ENCODE peak calls at places on chromosomes 4 and X, in nine cellular contexts. A is A549, C is GM12878, Z is H1, D is stomach, J is GM12891, E is uterus, O is suprapubic skin, S is esophagus squamous epithelium. R is an unnamed sample.

GRCh38 chr4:4269856-4270255 is 20.1 kb downstream of the LYAR start:
- DNase-seq in Z (no peak), J (no peak), O (no peak), A (no peak), S (no peak), D (no peak), E (no peak), C (no peak), R (no peak)

GRCh38 chr4:65538571-65538970 is 131.7 kb downstream of the EPHA5 start:
- DNase-seq in D (no peak), J (no peak), A (peak; percentile 12), C (no peak), S (no peak), Z (no peak), E (no peak), O (no peak), R (no peak)

GRCh38 chr4:15378055-15378454 is 49.8 kb upstream of the C1QTNF7 start:
- DNase-seq in C (no peak), Z (no peak), O (no peak), A (no peak), S (no peak), E (no peak), D (no peak), J (no peak), R (no peak)

GRCh38 chrX:50812995-50813842 is 775 bp downstream of the SHROOM4 start:
- DNase-seq in A (peak; percentile 13), J (no peak), D (peak; percentile 27), Z (no peak), S (no peak), C (no peak), O (no peak), E (peak; percentile 14), R (peak; percentile 10)

GRCh38 chr4:149801416-149801815 is 14.2 kb downstream of the IQCM start:
- DNase-seq in S (no peak), D (no peak), E (no peak), C (no peak), Z (no peak), J (no peak), A (no peak), O (no peak), R (no peak)

GRCh38 chr4:140256335-140256734 is 102.4 kb upstream of the MAML3 start:
- DNase-seq in E (no peak), A (peak; percentile 65), J (no peak), O (no peak), Z (no peak), D (no peak), S (no peak), C (no peak), R (no peak)

GRCh38 chr4:43251760-43252317 is 359.3 kb downstream of the GRXCR1 start:
- DNase-seq in Z (no peak), C (no peak), E (no peak), D (no peak), S (no peak), J (no peak), A (no peak), O (no peak), R (no peak)

GRCh38 chr4:180664766-180665368 is 1578.3 kb upstream of the TENM3 start:
- DNase-seq in D (peak; percentile 66), E (peak; percentile 48), Z (peak; percentile 17), A (peak; percentile 81), J (peak; percentile 21), C (peak; percentile 25), S (no peak), O (no peak), R (peak; percentile 71)

GRCh38 chr4:6542951-6543350 is 32.0 kb upstream of the MAN2B2 start:
- DNase-seq in A (no peak), D (no peak), Z (no peak), S (no peak), O (no peak), E (no peak), C (no peak), J (no peak), R (no peak)

GRCh38 chr4:184347251-184348239 is 126.8 kb downstream of the IRF2 start:
- DNase-seq in C (peak; percentile 97), D (peak; percentile 80), A (peak; percentile 13), J (no peak), Z (no peak), S (no peak), E (no peak), O (no peak), R (peak; percentile 63)

GRCh38 chr4:149914521-149915115 is 99.0 kb upstream of the IQCM start:
- DNase-seq in J (peak; percentile 24), Z (no peak), A (peak; percentile 57), O (no peak), E (peak; percentile 15), S (no peak), D (no peak), C (no peak), R (no peak)

GRCh38 chr4:163790231-163790630 is 295.7 kb downstream of the TMA16 start:
- DNase-seq in D (no peak), C (no peak), O (no peak), S (no peak), E (no peak), Z (no peak), A (no peak), J (no peak), R (no peak)

GRCh38 chr4:124980276-124980752 is 267.8 kb upstream of the ANKRD50 start:
- DNase-seq in E (no peak), C (no peak), S (no peak), Z (no peak), D (no peak), O (no peak), J (no peak), A (no peak), R (no peak)

GRCh38 chrX:13377537-13377936 is 57.7 kb upstream of the ATXN3L start:
- DNase-seq in Z (no peak), C (no peak), J (no peak), O (no peak), D (no peak), A (no peak), S (no peak), E (peak; percentile 62), R (no peak)

GRCh38 chr4:163419074-163419473 is 54.5 kb downstream of the TKTL2 start:
- DNase-seq in J (no peak), D (no peak), O (no peak), S (no peak), Z (no peak), A (no peak), C (no peak), E (no peak), R (no peak)

GRCh38 chrX:71183341-71183740 is 38.7 kb downstream of the NLGN3 start:
- DNase-seq in D (no peak), E (no peak), O (no peak), Z (no peak), J (no peak), S (no peak), A (no peak), C (no peak), R (no peak)

GRCh38 chr4:115110191-115111166 is 2.9 kb downstream of the NDST4 start:
- DNase-seq in C (no peak), S (no peak), O (no peak), J (no peak), Z (no peak), E (no peak), D (no peak), A (no peak), R (no peak)

GRCh38 chrX:9848718-9849481 is 62.7 kb downstream of the SHROOM2 start:
- DNase-seq in D (no peak), E (no peak), J (no peak), A (no peak), C (no peak), S (no peak), Z (no peak), O (no peak), R (no peak)

GRCh38 chr4:41476310-41476709 is 61.6 kb upstream of the LIMCH1 start:
- DNase-seq in C (no peak), A (no peak), E (no peak), Z (no peak), O (no peak), J (no peak), S (no peak), D (no peak), R (no peak)

GRCh38 chrX:38804481-38805293 is 3.4 kb downstream of the MID1IP1 start:
- DNase-seq in D (peak; percentile 52), O (no peak), A (peak; percentile 40), C (no peak), Z (no peak), S (no peak), J (no peak), E (peak; percentile 20), R (no peak)

GRCh38 chr4:51931461-51931860 is 88.5 kb downstream of the DCUN1D4 start:
- DNase-seq in S (no peak), J (no peak), Z (no peak), C (no peak), O (no peak), D (no peak), A (no peak), E (no peak), R (no peak)

GRCh38 chrX:149996515-149996914 is 58.2 kb upstream of the EOLA2 start:
- DNase-seq in S (no peak), C (no peak), J (no peak), A (no peak), O (no peak), D (no peak), Z (no peak), E (no peak), R (no peak)

GRCh38 chr4:107930821-107931774 is at the start of gene CYP2U1:
- DNase-seq in O (peak; percentile 95), A (peak; percentile 68), D (peak; percentile 85), E (peak; percentile 84), C (no peak), S (peak; percentile 39), Z (peak; percentile 67), J (peak; percentile 76), R (peak; percentile 97)
- TF ChIP-seq POLR2A in O (peak; percentile 21), A (peak; percentile 40), D (no peak), E (peak; percentile 66), C (peak; percentile 72), S (no peak), Z (peak; percentile 70), J (no peak), R (no peak)

GRCh38 chrX:78074088-78074487 is 30.0 kb upstream of the PGK1 start:
- DNase-seq in Z (no peak), C (no peak), S (no peak), D (no peak), J (no peak), O (no peak), E (no peak), A (no peak), R (no peak)

GRCh38 chrX:78075787-78076389 is 28.2 kb upstream of the PGK1 start:
- DNase-seq in C (no peak), J (no peak), O (no peak), S (no peak), A (no peak), D (no peak), Z (no peak), E (no peak), R (no peak)
- TF ChIP-seq POLR2A in C (no peak), J (no peak), O (no peak), S (no peak), A (no peak), D (no peak), Z (no peak), E (no peak), R (no peak)

GRCh38 chrX:154484255-154485149 is 1.9 kb downstream of the UBL4A start:
- DNase-seq in D (no peak), E (no peak), O (no peak), Z (no peak), J (no peak), S (no peak), C (no peak), A (peak; percentile 33), R (no peak)
- TF ChIP-seq POLR2A in D (no peak), E (no peak), O (no peak), Z (no peak), J (no peak), S (peak; percentile 5), C (no peak), A (no peak), R (no peak)

GRCh38 chr4:78534286-78534955 is 17.1 kb upstream of the ANXA3 start:
- DNase-seq in D (no peak), C (no peak), E (no peak), A (no peak), J (no peak), S (no peak), Z (no peak), O (no peak), R (no peak)
- TF ChIP-seq POLR2A in D (no peak), C (no peak), E (no peak), A (no peak), J (no peak), S (no peak), Z (no peak), O (no peak), R (no peak)

R was measured in lower leg skin.